ENCODE peak calls at places on chromosomes 11 and 22, in ten cellular contexts. S is RKO; O is B cell; G is fibroblast of lung; Q is cardiac septum; J is mesothelial cell of epicardium; M is CD4-positive, alpha-beta T cell; Y is suprapubic skin; K is CD8-positive, alpha-beta T cell; I is astrocyte of the spinal cord. E is an unnamed sample.

GRCh38 chr11:69217276-69218105 is 61.8 kb downstream of the SMIM38 start:
- DNase-seq in J (no peak), K (no peak), Q (peak), G (no peak), O (peak), S (no peak), I (no peak), M (no peak), Y (peak), E (no peak)

GRCh38 chr11:6655790-6656580 is at the start of gene DCHS1:
- DNase-seq in O (no peak), S (no peak), J (no peak), Q (no peak), Y (no peak), M (no peak), I (no peak), K (no peak), G (no peak), E (no peak)

GRCh38 chr11:120747801-120748484 is 236.4 kb downstream of the GRIK4 start:
- DNase-seq in Y (no peak), I (no peak), M (no peak), G (no peak), Q (no peak), K (no peak), O (no peak), J (no peak), S (no peak), E (no peak)

GRCh38 chr22:21450858-21451331 is 16.3 kb upstream of the TMEM191C start:
- DNase-seq in S (no peak), I (no peak), J (no peak), K (no peak), O (no peak), Y (peak), M (no peak), Q (no peak), G (no peak), E (no peak)

GRCh38 chr11:22456993-22457748 is 119.0 kb downstream of the SLC17A6 start:
- DNase-seq in G (no peak), Q (no peak), O (no peak), J (no peak), I (no peak), Y (no peak), S (no peak), M (no peak), K (no peak), E (no peak)

GRCh38 chr11:77147668-77148321 is 19.7 kb downstream of the MYO7A start:
- DNase-seq in G (peak), S (no peak), Y (no peak), K (peak), I (peak), Q (no peak), J (no peak), M (no peak), O (no peak), E (no peak)

GRCh38 chr22:31099386-31099785 is 8.0 kb downstream of the SELENOM start:
- DNase-seq in K (no peak), Q (no peak), M (no peak), I (no peak), Y (no peak), S (no peak), G (no peak), J (no peak), O (no peak), E (no peak)

GRCh38 chr22:36211237-36211881 is 9.8 kb upstream of the APOL4 start:
- DNase-seq in J (no peak), K (no peak), Q (no peak), G (peak), O (no peak), Y (no peak), M (no peak), S (no peak), I (peak), E (no peak)

GRCh38 chr11:21511835-21512440 is 680.9 kb upstream of the ANO5 start:
- DNase-seq in J (peak), I (peak), M (no peak), O (no peak), Y (peak), G (peak), K (peak), Q (no peak), S (peak), E (peak)

GRCh38 chr11:104352036-104352435 is 188.1 kb upstream of the PDGFD start:
- DNase-seq in M (no peak), K (no peak), Q (no peak), S (no peak), G (no peak), Y (no peak), O (no peak), J (no peak), I (no peak), E (no peak)

GRCh38 chr22:37777122-37777687 is 30.5 kb upstream of the GCAT start:
- DNase-seq in I (peak), S (no peak), M (no peak), Q (no peak), O (no peak), G (peak), K (no peak), Y (no peak), J (no peak), E (peak)

GRCh38 chr11:68840661-68841653 is 759 bp downstream of the CPT1A start:
- DNase-seq in O (no peak), Q (peak), I (peak), Y (peak), G (peak), J (no peak), M (no peak), K (no peak), S (peak), E (peak)

GRCh38 chr11:86064236-86064803 is 4.6 kb downstream of the PICALM start:
- DNase-seq in Q (no peak), K (no peak), M (no peak), Y (no peak), O (no peak), J (no peak), G (peak), I (no peak), S (peak), E (no peak)

GRCh38 chr22:31956360-31956759 is 12.0 kb downstream of the YWHAH start:
- DNase-seq in S (no peak), Y (no peak), K (no peak), Q (no peak), J (no peak), M (no peak), G (no peak), I (no peak), O (no peak), E (no peak)

GRCh38 chr11:36376888-36377758 is 81.0 kb downstream of the PRR5L start:
- DNase-seq in J (peak), G (peak), S (peak), K (peak), O (no peak), Q (peak), I (peak), Y (peak), M (peak), E (peak)

GRCh38 chr11:93846411-93846810 is 4.0 kb downstream of the VSTM5 start:
- DNase-seq in K (no peak), S (no peak), Y (no peak), O (no peak), M (no peak), J (no peak), I (peak), Q (no peak), G (peak), E (no peak)

GRCh38 chr11:12528487-12528886 is 145.7 kb upstream of the TEAD1 start:
- DNase-seq in S (no peak), O (no peak), Q (no peak), Y (no peak), M (no peak), I (no peak), J (no peak), K (no peak), G (no peak), E (no peak)

GRCh38 chr22:29936186-29936585 is 53.2 kb downstream of the MTMR3 start:
- DNase-seq in Y (no peak), M (no peak), K (no peak), J (no peak), G (no peak), I (no peak), O (no peak), Q (no peak), S (no peak), E (no peak)

GRCh38 chr22:19750666-19751490 is 9.7 kb upstream of the TBX1 start:
- DNase-seq in K (no peak), Q (no peak), O (no peak), J (no peak), Y (no peak), G (peak), M (no peak), S (no peak), I (peak), E (peak)

E was measured in ACHN.